ENCODE peak calls at places on chromosome 20, in four cellular contexts. H is K562, O is SK-N-SH, P is H1. E is an unnamed sample.

GRCh38 chr20:49591217-49591865 is 23.4 kb upstream of the PTGIS start:
- DNase-seq in H (no peak), O (no peak), P (no peak), E (no peak)

GRCh38 chr20:63115651-63116411 is 100.1 kb downstream of the YTHDF1 start:
- DNase-seq in H (no peak), O (no peak), P (no peak), E (no peak)

GRCh38 chr20:57619053-57619831 is 984 bp downstream of the ZBP1 start:
- DNase-seq in H (no peak), O (no peak), P (no peak), E (no peak)

GRCh38 chr20:32088759-32089158 is 20.8 kb upstream of the TM9SF4 start:
- DNase-seq in H (no peak), O (no peak), P (no peak), E (no peak)

GRCh38 chr20:14337400-14338171 is at the start of gene FLRT3:
- DNase-seq in H (no peak), O (peak; percentile 63), P (peak; percentile 69), E (peak; percentile 93)

GRCh38 chr20:46178891-46179290 is 60.8 kb downstream of the CD40 start:
- DNase-seq in H (no peak), O (no peak), P (no peak), E (no peak)

GRCh38 chr20:59508729-59509128 is 95.6 kb upstream of the PHACTR3 start:
- DNase-seq in H (no peak), O (no peak), P (no peak), E (no peak)

GRCh38 chr20:57594092-57594911 is 25.9 kb downstream of the ZBP1 start:
- DNase-seq in H (peak; percentile 82), O (peak; percentile 89), P (peak; percentile 31), E (peak; percentile 33)

GRCh38 chr20:62252342-62252966 is 14.1 kb downstream of the OSBPL2 start:
- DNase-seq in H (no peak), O (no peak), P (no peak), E (no peak)

GRCh38 chr20:23141016-23141415 is 54.9 kb upstream of the CD93 start:
- DNase-seq in H (no peak), O (no peak), P (no peak), E (no peak)

GRCh38 chr20:12311102-12311865 is 393.6 kb downstream of the BTBD3 start:
- DNase-seq in H (no peak), O (no peak), P (no peak), E (no peak)

GRCh38 chr20:623041-623440 is 12.9 kb upstream of the TCF15 start:
- DNase-seq in H (no peak), O (no peak), P (no peak), E (no peak)

GRCh38 chr20:623704-624103 is 13.6 kb upstream of the TCF15 start:
- DNase-seq in H (no peak), O (no peak), P (no peak), E (no peak)

GRCh38 chr20:626579-626978 is 16.5 kb upstream of the TCF15 start:
- DNase-seq in H (no peak), O (no peak), P (no peak), E (no peak)

GRCh38 chr20:622161-622560 is 12.1 kb upstream of the TCF15 start:
- DNase-seq in H (no peak), O (no peak), P (no peak), E (no peak)

GRCh38 chr20:625360-625932 is 15.3 kb upstream of the TCF15 start:
- DNase-seq in H (peak; percentile 16), O (no peak), P (no peak), E (no peak)
- TF ChIP-seq TAF1 in H (no peak), O (no peak), P (no peak), E (no peak)

DNA sequence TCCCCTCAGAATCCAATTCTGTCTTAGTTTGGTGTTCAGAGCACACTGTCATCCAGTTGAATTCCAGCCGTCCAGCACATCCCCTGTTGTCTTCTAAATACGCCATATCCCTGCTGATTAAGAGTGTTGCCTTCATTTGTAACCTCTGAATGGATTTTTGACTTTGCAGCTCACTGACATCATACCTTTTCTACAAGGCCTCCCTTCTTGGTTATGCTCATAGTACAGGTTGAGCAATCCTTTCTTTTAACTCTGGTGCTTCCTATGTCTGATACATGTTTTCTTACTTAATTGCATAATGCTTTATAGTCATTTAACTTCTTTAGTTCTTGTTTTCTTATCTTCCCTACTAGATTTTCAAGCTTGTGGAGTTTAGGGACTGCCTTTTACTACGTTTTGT is 36.4 kb downstream of the XRN2 start:
- DNase-seq in H (no peak), O (no peak), P (no peak), E (peak; percentile 83)
- H3K4me1 ChIP-seq in H (no peaks in the 10 kb centered on the region), O (peaks cover 5% of the 10 kb centered on the region), P (no peaks in the 10 kb centered on the region), E (peaks cover 31% of the 10 kb centered on the region)

DNA sequence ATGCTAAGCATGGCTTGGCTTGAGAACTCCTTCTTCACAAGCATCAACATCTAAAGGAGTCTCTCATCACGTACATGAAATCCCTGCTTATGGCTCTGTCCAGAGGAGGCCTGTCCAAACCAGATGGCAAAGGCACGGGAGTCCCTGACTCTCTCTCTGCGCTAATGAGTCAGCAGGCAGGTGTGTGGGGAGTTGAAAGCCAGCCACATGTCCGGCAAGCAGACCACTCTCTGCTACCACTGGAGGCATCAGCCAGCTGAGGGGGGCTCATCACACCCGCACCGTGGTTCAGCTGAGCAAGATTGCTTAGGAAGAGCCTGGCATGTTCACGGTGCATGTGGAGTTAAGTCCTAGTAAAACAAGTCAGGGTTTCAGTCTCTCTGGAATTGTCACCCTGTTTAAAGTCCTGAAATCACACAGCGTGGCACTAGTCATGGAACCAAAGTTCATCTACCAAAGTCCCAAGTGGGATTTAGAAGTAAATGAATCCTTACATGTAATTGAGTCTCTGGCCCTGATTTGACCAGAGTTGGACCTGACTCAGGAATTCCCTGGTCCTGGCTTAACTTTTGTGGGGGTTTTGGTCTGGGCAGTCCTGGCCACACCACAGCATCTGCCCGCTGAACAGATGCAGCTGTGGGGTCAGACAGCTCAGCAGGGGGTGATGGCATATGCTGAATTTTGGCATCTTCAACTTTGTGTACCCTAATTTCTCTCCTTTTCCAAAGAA is 155.2 kb upstream of the RIN2 start:
- DNase-seq in H (no peak), O (no peak), P (no peak), E (no peak)
- H3K79me2 ChIP-seq in H (no peaks in the 10 kb centered on the region), O (no peaks in the 10 kb centered on the region), P (no peaks in the 10 kb centered on the region), E (no peaks in the 10 kb centered on the region)

GRCh38 chr20:5080384-5080877 is 39.3 kb downstream of the PCNA start:
- DNase-seq in H (no peak), O (no peak), P (no peak), E (no peak)

GRCh38 chr20:5081196-5081595 is 38.6 kb downstream of the PCNA start:
- DNase-seq in H (no peak), O (no peak), P (no peak), E (no peak)

GRCh38 chr20:5074050-5074674 is 45.6 kb downstream of the PCNA start:
- DNase-seq in H (no peak), O (no peak), P (no peak), E (no peak)

GRCh38 chr20:5077761-5078387 is 41.9 kb downstream of the PCNA start:
- DNase-seq in H (no peak), O (no peak), P (no peak), E (no peak)

GRCh38 chr20:5078399-5078958 is 41.3 kb downstream of the PCNA start:
- DNase-seq in H (peak; percentile 43), O (no peak), P (no peak), E (peak; percentile 60)
- TF ChIP-seq TAF1 in H (no peak), O (no peak), P (no peak), E (no peak)

E was measured in HepG2.